ENCODE peak calls at places on chromosomes 3 and 15, in five cellular contexts. J is T-helper 17 cell; Z is stimulated activated naive B cell treated with anti-CD40 and anti-IgM and Interleukin-4, amounts not matched to agents 10 μg/mL and 1 μg/mL and 100 μg/mL, for 72 hours; T is AG08395; B is stimulated activated CD8-positive, alpha-beta memory T cell treated with anti-CD3 and anti-CD28 coated beads, Interleukin-7, amount 100 ng/mL, for 1 hour. Y is an unnamed sample.

GRCh38 chr3:147419062-147419701 is 10.0 kb downstream of the ZIC1 start:
- DNase-seq in J (no peak), T (peak), Z (no peak), B (no peak), Y (no peak)

GRCh38 chr15:40087991-40088928 is 20.4 kb downstream of the BMF start:
- DNase-seq in J (no peak), Z (no peak), T (no peak), B (no peak), Y (no peak)

GRCh38 chr3:186221733-186222378 is 113.0 kb upstream of the ETV5 start:
- DNase-seq in B (no peak), T (no peak), Z (no peak), J (no peak), Y (no peak)

GRCh38 chr3:53694648-53695356 is 151.4 kb downstream of the CHDH start:
- DNase-seq in B (no peak), Z (no peak), T (no peak), J (no peak), Y (no peak)

GRCh38 chr3:127791221-127791913 is 30.9 kb downstream of the MGLL start:
- DNase-seq in Z (peak), J (no peak), B (no peak), T (peak), Y (peak)

GRCh38 chr3:129602309-129602708 is 4.2 kb downstream of the PLXND1 start:
- DNase-seq in J (no peak), Z (no peak), T (no peak), B (no peak), Y (no peak)

GRCh38 chr15:90115783-90116182 is 13.5 kb upstream of the IDH2 start:
- DNase-seq in B (no peak), J (no peak), Z (no peak), T (no peak), Y (no peak)

GRCh38 chr15:100867476-100867875 is 12.2 kb upstream of the ALDH1A3 start:
- DNase-seq in T (no peak), Z (no peak), J (no peak), B (no peak), Y (no peak)

GRCh38 chr3:169965562-169965961 is 1.0 kb upstream of the SEC62 start:
- DNase-seq in B (no peak), Z (no peak), J (no peak), T (no peak), Y (no peak)

GRCh38 chr3:58874248-58874741 is 175.5 kb downstream of the CFAP20DC start:
- DNase-seq in T (no peak), B (no peak), J (no peak), Z (no peak), Y (peak)

GRCh38 chr3:123713211-123713610 is 128.4 kb upstream of the HACD2 start:
- DNase-seq in Z (no peak), J (no peak), T (no peak), B (no peak), Y (no peak)

GRCh38 chr15:76460871-76461270 is 124.3 kb downstream of the ISL2 start:
- DNase-seq in J (no peak), T (peak), Z (no peak), B (no peak), Y (no peak)

GRCh38 chr3:185655426-185656320 is 69.6 kb downstream of the SENP2 start:
- DNase-seq in T (no peak), Z (no peak), B (no peak), J (no peak), Y (no peak)

GRCh38 chr15:90667063-90667754 is 49.9 kb upstream of the BLM start:
- DNase-seq in J (no peak), Z (no peak), T (no peak), B (no peak), Y (no peak)

GRCh38 chr3:51580418-51580817 is 41.9 kb downstream of the RAD54L2 start:
- DNase-seq in B (no peak), J (no peak), T (no peak), Z (no peak), Y (no peak)

GRCh38 chr15:27669641-27670040 is 429.5 kb downstream of the OCA2 start:
- DNase-seq in T (no peak), B (no peak), Z (no peak), J (no peak), Y (no peak)

GRCh38 chr3:108093021-108093420 is 2.2 kb upstream of the CD47 start:
- DNase-seq in Z (no peak), B (no peak), J (no peak), T (no peak), Y (no peak)

GRCh38 chr3:181610083-181610972 is 101.4 kb upstream of the SOX2 start:
- DNase-seq in B (no peak), J (no peak), Z (no peak), T (no peak), Y (no peak)

GRCh38 chr15:53962646-53963561 is 15.3 kb upstream of the UNC13C start:
- DNase-seq in T (no peak), J (no peak), B (no peak), Z (no peak), Y (no peak)

GRCh38 chr3:58104712-58105111 is 96.5 kb downstream of the FLNB start:
- DNase-seq in J (no peak), Z (no peak), B (no peak), T (no peak), Y (no peak)

GRCh38 chr3:11379824-11380281 is 107.7 kb downstream of the ATG7 start:
- DNase-seq in T (no peak), J (no peak), B (no peak), Z (no peak), Y (no peak)

GRCh38 chr15:87498545-87498944 is 758.0 kb downstream of the NTRK3 start:
- DNase-seq in B (no peak), Z (no peak), T (no peak), J (no peak), Y (no peak)

GRCh38 chr15:81108427-81108826 is 25.6 kb upstream of the CFAP161 start:
- DNase-seq in J (no peak), Z (no peak), B (no peak), T (no peak), Y (no peak)

GRCh38 chr15:74913041-74913440 is 6.4 kb upstream of the FAM219B start:
- DNase-seq in B (no peak), Z (no peak), J (no peak), T (no peak), Y (no peak)

GRCh38 chr15:39741258-39741657 is 41.4 kb downstream of the FSIP1 start:
- DNase-seq in J (no peak), B (no peak), T (no peak), Z (no peak), Y (no peak)

GRCh38 chr3:148158210-148158609 is 539.5 kb upstream of the AGTR1 start:
- DNase-seq in B (no peak), J (no peak), Z (no peak), T (peak), Y (no peak)

GRCh38 chr3:155744626-155745324 is at the start of gene PLCH1:
- DNase-seq in Z (peak), J (peak), T (peak), B (no peak), Y (peak)

GRCh38 chr3:65170357-65171090 is 482.7 kb upstream of the ADAMTS9 start:
- DNase-seq in B (no peak), T (peak), J (no peak), Z (no peak), Y (no peak)

GRCh38 chr3:42690766-42691680 is 5.7 kb downstream of the KLHL40 start:
- DNase-seq in T (no peak), J (no peak), Z (no peak), B (no peak), Y (no peak)

GRCh38 chr3:66507631-66508260 is 6.9 kb upstream of the LRIG1 start:
- DNase-seq in T (no peak), J (no peak), B (no peak), Z (no peak), Y (no peak)

GRCh38 chr3:160694345-160694744 is 17.4 kb downstream of the ARL14 start:
- DNase-seq in B (no peak), J (no peak), Z (no peak), T (no peak), Y (no peak)

GRCh38 chr3:113536627-113537101 is 4.3 kb downstream of the SIDT1 start:
- DNase-seq in T (no peak), Z (no peak), B (no peak), J (no peak), Y (no peak)

GRCh38 chr15:77329202-77329601 is 90.7 kb downstream of the PEAK1 start:
- DNase-seq in T (no peak), B (no peak), J (no peak), Z (no peak), Y (no peak)

GRCh38 chr3:113736548-113737089 is 9.4 kb downstream of the NAA50 start:
- DNase-seq in Z (no peak), B (no peak), J (no peak), T (peak), Y (peak)

GRCh38 chr3:150740733-150741496 is 22.1 kb downstream of the SIAH2 start:
- DNase-seq in T (no peak), B (no peak), J (no peak), Z (peak), Y (no peak)

GRCh38 chr3:66140763-66141372 is 79.9 kb upstream of the SLC25A26 start:
- DNase-seq in B (no peak), J (no peak), T (no peak), Z (no peak), Y (no peak)

GRCh38 chr3:31613131-31613626 is 80.5 kb downstream of the STT3B start:
- DNase-seq in Z (no peak), B (no peak), J (no peak), T (no peak), Y (no peak)

GRCh38 chr3:186259612-186260383 is 102.2 kb downstream of the DGKG start:
- DNase-seq in J (peak), Z (peak), B (peak), T (peak), Y (peak)

Y was measured in GM10248.